ENCODE peak calls at places on chromosomes 3 and 15, in four cellular contexts. G, F, T and U are unnamed samples. For H3K4me1, the result is how much of the 10 kb centered on the place peaks cover.

GRCh38 chr3:46615976-46616375 is 3.7 kb downstream of the FAM240A start:
- DNase-seq in F (peak), G (no peak), T (no peak), U (no peak)

GRCh38 chr3:151404316-151404715 is 19.8 kb upstream of the P2RY12 start:
- DNase-seq in G (no peak), T (no peak), F (no peak), U (no peak)

GRCh38 chr3:31290046-31290445 is 242.7 kb upstream of the STT3B start:
- DNase-seq in G (no peak), T (no peak), F (no peak), U (no peak)

GRCh38 chr3:27483117-27484001 is 825 bp downstream of the SLC4A7 start:
- DNase-seq in F (peak), G (peak), T (peak), U (peak)

GRCh38 chr3:9278085-9278484 is 28.6 kb upstream of the SRGAP3 start:
- DNase-seq in T (no peak), G (no peak), F (no peak), U (no peak)

GRCh38 chr15:42147431-42147735 is 9.1 kb downstream of the PLA2G4F start:
- DNase-seq in F (no peak), G (no peak), T (no peak), U (no peak)

GRCh38 chr15:70669966-70670658 is 93.2 kb downstream of the UACA start:
- DNase-seq in G (no peak), T (no peak), F (no peak), U (peak)

GRCh38 chr3:49021813-49022720 is at the start of gene NDUFAF3:
- DNase-seq in T (peak), G (peak), F (peak), U (peak)

GRCh38 chr3:174116421-174116820 is 718.9 kb downstream of the NLGN1 start:
- DNase-seq in F (no peak), T (no peak), G (no peak), U (no peak)

GRCh38 chr3:193240850-193241706 is at the start of gene PLAAT1:
- DNase-seq in G (peak), T (no peak), F (no peak), U (peak)

GRCh38 chr3:120435621-120436020 is 15.2 kb downstream of the FSTL1 start:
- DNase-seq in G (no peak), F (no peak), T (no peak), U (no peak)

GRCh38 chr15:77483426-77483825 is 62.7 kb downstream of the HMG20A start:
- DNase-seq in T (no peak), G (no peak), F (no peak), U (no peak)

GRCh38 chr15:70826634-70827033 is 27.3 kb downstream of the LARP6 start:
- DNase-seq in T (no peak), F (peak), G (peak), U (no peak)

GRCh38 chr15:53830707-53831386 is 71.4 kb upstream of the WDR72 start:
- DNase-seq in F (no peak), T (no peak), G (no peak), U (peak)

GRCh38 chr15:92576597-92577200 is 78.9 kb downstream of the FAM174B start:
- DNase-seq in G (no peak), T (no peak), F (peak), U (no peak)

GRCh38 chr15:65942436-65942835 is 73.1 kb downstream of the RAB11A start:
- DNase-seq in F (no peak), G (no peak), T (no peak), U (no peak)

GRCh38 chr3:123338021-123338619 is 110.8 kb downstream of the ADCY5 start:
- DNase-seq in F (no peak), G (peak), T (no peak), U (no peak)

GRCh38 chr15:73955851-73956250 is 29.6 kb downstream of the LOXL1 start:
- DNase-seq in G (peak), F (no peak), T (no peak), U (no peak)

GRCh38 chr3:142850395-142851023 is 38.4 kb downstream of the PCOLCE2 start:
- DNase-seq in G (no peak), T (no peak), F (no peak), U (peak)

GRCh38 chr3:4978966-4979400 is 254 bp upstream of the BHLHE40 start:
- DNase-seq in G (peak), F (peak), T (peak), U (peak)

GRCh38 chr15:99508807-99509311 is 56.9 kb upstream of the MEF2A start:
- DNase-seq in F (no peak), T (no peak), G (no peak), U (no peak)

GRCh38 chr3:178875157-178875556 is 196.5 kb downstream of the ZMAT3 start:
- DNase-seq in G (no peak), T (no peak), F (no peak), U (no peak)

GRCh38 chr3:4821331-4821730 is 157.9 kb upstream of the BHLHE40 start:
- DNase-seq in T (no peak), G (no peak), F (no peak), U (no peak)

GRCh38 chr3:194313642-194314430 is 37.3 kb downstream of the CPN2 start:
- DNase-seq in G (peak), F (no peak), T (no peak), U (no peak)

GRCh38 chr3:171283248-171284222 is 176.7 kb downstream of the TNIK start:
- DNase-seq in T (peak), F (no peak), G (peak), U (no peak)

GRCh38 chr3:193593666-193594025 is 638 bp downstream of the OPA1 start:
- DNase-seq in G (no peak), T (no peak), F (no peak), U (no peak)

DNA sequence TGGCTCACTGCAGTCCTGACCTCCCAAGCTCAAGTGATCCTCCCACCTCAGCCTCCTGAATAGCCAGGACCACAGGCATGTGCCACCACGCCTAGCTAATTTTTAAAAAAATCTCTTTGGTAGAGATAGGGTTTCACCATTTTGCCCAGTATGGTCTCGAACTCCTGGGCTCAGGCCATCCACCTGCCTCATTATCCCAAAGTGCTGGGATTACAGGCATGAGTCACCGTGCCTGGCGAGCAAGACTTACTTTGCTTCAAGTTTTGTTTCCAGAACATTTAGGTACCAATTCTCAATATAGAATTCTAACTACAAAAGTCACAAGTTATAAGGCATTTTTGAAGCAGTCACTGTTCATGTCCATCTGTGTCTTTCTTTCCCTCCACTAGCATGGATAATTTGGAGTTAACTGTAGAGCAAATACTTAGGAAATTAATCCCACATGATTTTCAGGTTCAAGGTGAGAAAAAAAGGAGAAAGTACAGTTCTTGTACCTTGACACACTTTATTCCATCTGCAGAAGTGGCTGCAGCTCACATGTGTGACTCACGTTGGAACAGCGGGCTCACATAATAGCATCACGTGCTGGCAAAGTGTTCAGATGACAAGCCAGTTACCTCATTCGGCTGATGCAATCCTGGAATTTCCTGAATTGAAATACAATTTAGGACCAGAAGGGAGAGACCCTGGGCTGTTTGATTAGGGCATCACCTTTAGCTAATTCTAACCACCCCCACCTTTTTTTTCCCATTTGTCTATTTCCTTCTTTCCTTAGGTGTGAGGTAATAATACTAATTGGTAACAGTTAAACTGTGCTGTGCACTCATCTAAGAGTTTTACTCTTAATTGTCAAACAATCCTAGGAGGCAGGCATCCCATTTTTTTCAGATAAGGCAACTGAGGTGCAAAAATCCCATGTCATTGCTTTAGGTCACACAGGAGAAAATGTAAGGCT is 46.9 kb upstream of the NEDD4 start:
- DNase-seq in T (no peak), G (peak), F (no peak), U (peak)
- TF ChIP-seq EP300 in T (no peak), G (no peak), F (no peak), U (no peak)

GRCh38 chr3:147940846-147941245 is 531.7 kb downstream of the ZIC1 start:
- DNase-seq in F (no peak), T (no peak), G (no peak), U (no peak)

GRCh38 chr3:147940400-147940799 is 531.2 kb downstream of the ZIC1 start:
- DNase-seq in F (no peak), G (no peak), T (no peak), U (no peak)

GRCh38 chr3:147941984-147942383 is 532.8 kb downstream of the ZIC1 start:
- DNase-seq in T (no peak), G (no peak), F (no peak), U (no peak)

GRCh38 chr3:147945968-147946519 is 536.9 kb downstream of the ZIC1 start:
- DNase-seq in G (peak), F (no peak), T (peak), U (no peak)

DNA sequence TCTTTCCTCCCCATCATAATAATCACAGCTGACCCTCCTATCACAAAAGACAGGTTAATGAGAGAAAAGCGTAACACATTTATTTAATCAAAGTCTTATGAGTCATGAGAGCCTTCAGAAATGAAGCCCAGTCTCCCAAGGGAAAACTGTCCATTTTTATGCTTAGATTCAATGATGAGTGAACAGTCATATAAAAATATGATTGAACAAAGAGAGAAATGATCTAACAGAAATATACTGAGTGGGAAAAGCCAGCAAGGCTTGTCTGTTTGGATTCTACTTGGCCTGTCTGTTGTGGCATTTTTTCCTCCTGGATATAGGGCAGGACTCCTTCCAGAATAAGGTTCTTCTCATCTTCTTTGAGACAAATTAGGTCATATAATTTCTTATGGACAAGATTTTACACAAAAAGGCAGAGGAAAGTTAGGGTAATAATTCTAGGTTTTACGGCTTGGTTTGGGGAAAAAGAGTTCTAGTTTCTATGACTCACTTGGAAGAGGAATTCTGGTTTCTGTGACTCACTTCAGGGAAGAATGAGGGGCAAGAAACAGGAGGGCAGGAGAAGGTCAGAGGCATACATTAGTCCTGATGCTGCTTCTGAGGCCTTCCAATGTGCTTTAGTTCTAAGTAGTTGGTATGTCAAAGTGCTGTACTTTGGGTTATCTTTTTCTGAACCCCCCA is 534.2 kb downstream of the ZIC1 start:
- DNase-seq in G (no peak), T (no peak), F (no peak), U (no peak)
- TF ChIP-seq POLR2AphosphoS5 in G (no peak), T (no peak), F (no peak), U (no peak)

GRCh38 chr3:159840900-159841299 is 147.7 kb upstream of the IL12A start:
- DNase-seq in T (no peak), G (no peak), F (no peak), U (no peak)
- H3K4me1 ChIP-seq in T (under half), G (under half), F (half or more), U (under half)

DNA sequence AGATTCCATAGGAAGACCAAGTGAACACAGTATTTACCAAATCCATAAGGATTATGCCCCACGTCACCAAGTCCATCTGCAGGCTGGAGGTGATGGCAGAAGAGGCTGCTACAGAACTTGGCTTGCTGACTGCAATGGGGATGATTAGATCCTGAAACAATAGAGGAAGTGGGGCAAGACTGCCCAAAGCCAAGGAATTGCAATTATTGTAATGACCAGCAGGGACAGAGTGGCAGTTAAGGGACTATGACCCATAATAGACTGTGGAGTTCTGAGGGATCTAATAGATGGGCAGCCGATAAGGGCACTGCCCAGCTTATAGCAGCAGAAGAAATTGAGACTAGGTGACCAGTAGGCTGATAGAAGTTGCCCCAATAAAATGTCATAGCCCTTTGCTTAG is 108.4 kb downstream of the MINAR1 start:
- DNase-seq in G (no peak), F (no peak), T (no peak), U (no peak)
- TF ChIP-seq EP300 in G (no peak), F (no peak), T (no peak), U (no peak)